ENCODE peak calls at places on chromosome 18, in four cellular contexts. X is NCI-H1105, G is glutamatergic neuron, H is activated T-cell treated with anti-CD3 and anti-CD28 coated beads for 48 hours. M is an unnamed sample.

GRCh38 chr18:48036191-48036590 is 105.7 kb upstream of the SMAD2 start:
- DNase-seq in X (no peak), G (no peak), H (no peak), M (no peak)

GRCh38 chr18:54296017-54296416 is 26.7 kb downstream of the POLI start:
- DNase-seq in X (no peak), G (no peak), H (no peak), M (no peak)

GRCh38 chr18:8967573-8967972 is 134.9 kb upstream of the NDUFV2 start:
- DNase-seq in X (no peak), G (no peak), H (no peak), M (no peak)

GRCh38 chr18:58996131-58996632 is 131.5 kb downstream of the ZNF532 start:
- DNase-seq in X (no peak), G (no peak), H (no peak), M (no peak)

GRCh38 chr18:2390158-2390557 is 181.1 kb downstream of the METTL4 start:
- DNase-seq in X (no peak), G (no peak), H (no peak), M (no peak)

GRCh38 chr18:23487738-23488625 is 15.3 kb upstream of the RMC1 start:
- DNase-seq in X (no peak), G (no peak), H (peak), M (no peak)

GRCh38 chr18:56937874-56938273 is 209.0 kb upstream of the BOD1L2 start:
- DNase-seq in X (no peak), G (no peak), H (no peak), M (no peak)

GRCh38 chr18:69102959-69103358 is 297.7 kb upstream of the DOK6 start:
- DNase-seq in X (no peak), G (no peak), H (no peak), M (no peak)

GRCh38 chr18:24015897-24016631 is 1.5 kb downstream of the TTC39C start:
- DNase-seq in X (no peak), G (no peak), H (no peak), M (no peak)

GRCh38 chr18:63319383-63320040 is at the start of gene BCL2:
- DNase-seq in X (peak), G (peak), H (no peak), M (no peak)

GRCh38 chr18:50013363-50014138 is 181.4 kb downstream of the MYO5B start:
- DNase-seq in X (no peak), G (no peak), H (no peak), M (no peak)

GRCh38 chr18:49566217-49566616 is 4.4 kb downstream of the LIPG start:
- DNase-seq in X (no peak), G (no peak), H (no peak), M (no peak)

GRCh38 chr18:45920367-45920766 is 46.8 kb downstream of the EPG5 start:
- DNase-seq in X (peak), G (no peak), H (no peak), M (no peak)

GRCh38 chr18:59272221-59272888 is 899 bp downstream of the RAX start:
- DNase-seq in X (no peak), G (no peak), H (no peak), M (no peak)

GRCh38 chr18:57581301-57581934 is 5.1 kb downstream of the FECH start:
- DNase-seq in X (no peak), G (no peak), H (no peak), M (no peak)

GRCh38 chr18:62165583-62165982 is 21.3 kb downstream of the PIGN start:
- DNase-seq in X (no peak), G (no peak), H (no peak), M (no peak)

GRCh38 chr18:46629356-46629755 is 27.7 kb downstream of the LOXHD1 start:
- DNase-seq in X (no peak), G (no peak), H (no peak), M (no peak)

GRCh38 chr18:5066380-5066977 is 130.6 kb downstream of the AKAIN1 start:
- DNase-seq in X (no peak), G (peak), H (no peak), M (no peak)

GRCh38 chr18:58195278-58195721 is 151.3 kb downstream of the NEDD4L start:
- DNase-seq in X (peak), G (no peak), H (peak), M (peak)

GRCh38 chr18:63752661-63753060 is 22.6 kb upstream of the SERPINB7 start:
- DNase-seq in X (no peak), G (no peak), H (no peak), M (no peak)

GRCh38 chr18:8121942-8122480 is 487.2 kb upstream of the RAB12 start:
- DNase-seq in X (no peak), G (no peak), H (no peak), M (no peak)

GRCh38 chr18:68186039-68186438 is 528.9 kb downstream of the TMX3 start:
- DNase-seq in X (no peak), G (no peak), H (no peak), M (no peak)

GRCh38 chr18:33706391-33706790 is 128.4 kb downstream of the ASXL3 start:
- DNase-seq in X (no peak), G (no peak), H (no peak), M (no peak)

GRCh38 chr18:60624207-60624606 is 251.6 kb upstream of the MC4R start:
- DNase-seq in X (no peak), G (no peak), H (no peak), M (no peak)

M was measured in activated effector memory CD4-positive, alpha-beta T cell treated with Interleukin-2 at 50 U/mL for 16 hours.